ENCODE peak calls at places on chromosomes 1 and 21, in six cellular contexts. X is NCI-H345; W is SK-N-SH; I is stimulated activated CD4-positive, alpha-beta T cell treated with anti-CD3 and anti-CD28 coated beads, Interleukin-4, amount 100 ng/mL, for 1 hour; P is GM04504; M is iPS-NIHi11. R is an unnamed sample.

GRCh38 chr1:41915786-41916571 is 2.7 kb downstream of the HIVEP3 start:
- DNase-seq in W (no peak), P (no peak), X (peak), M (no peak), I (no peak), R (no peak)

GRCh38 chr1:20601123-20601825 is 12.4 kb downstream of the CDA start:
- DNase-seq in W (no peak), I (no peak), P (no peak), X (no peak), M (no peak), R (no peak)

GRCh38 chr1:21655748-21656147 is 13.4 kb downstream of the RAP1GAP start:
- DNase-seq in P (no peak), I (no peak), X (no peak), M (peak), W (peak), R (no peak)

GRCh38 chr21:38787461-38788274 is 18.1 kb upstream of the ETS2 start:
- DNase-seq in M (peak), X (peak), W (no peak), P (no peak), I (no peak), R (no peak)

GRCh38 chr1:24415910-24416665 is 486 bp downstream of the NIPAL3 start:
- DNase-seq in M (no peak), W (peak), X (no peak), P (no peak), I (peak), R (peak)

GRCh38 chr1:89660086-89660946 is 27.4 kb downstream of the LRRC8C start:
- DNase-seq in P (peak), W (no peak), I (no peak), X (no peak), M (no peak), R (no peak)

GRCh38 chr1:150187560-150187931 is 37.8 kb downstream of the PLEKHO1 start:
- DNase-seq in W (peak), I (no peak), P (no peak), X (no peak), M (no peak), R (no peak)

GRCh38 chr1:81998165-81998564 is 197.4 kb downstream of the ADGRL2 start:
- DNase-seq in I (no peak), W (no peak), M (no peak), P (no peak), X (no peak), R (no peak)

GRCh38 chr1:164704954-164705353 is 146.0 kb downstream of the PBX1 start:
- DNase-seq in P (no peak), I (no peak), M (no peak), X (no peak), W (peak), R (no peak)